ENCODE peak calls at places on chromosomes 12 and 14, in eight cellular contexts. I, J, N, C, O, Y, R and Z are unnamed samples.

GRCh38 chr12:132806857-132807256 is 21.8 kb downstream of the GOLGA3 start:
- DNase-seq in I (no peak), N (no peak), R (no peak), Y (no peak), O (no peak), J (no peak), C (no peak), Z (peak; percentile 55)

GRCh38 chr14:104187931-104188726 is 49.7 kb downstream of the KIF26A start:
- DNase-seq in I (no peak), O (no peak), Y (no peak), J (no peak), R (no peak), N (no peak), C (no peak), Z (no peak)

GRCh38 chr12:115506822-115507629 is 770.5 kb downstream of the MED13L start:
- DNase-seq in C (no peak), J (no peak), Y (no peak), O (no peak), N (no peak), I (no peak), R (no peak), Z (no peak)

GRCh38 chr12:64083285-64084210 is 138.5 kb downstream of the KICS2 start:
- DNase-seq in I (no peak), O (no peak), R (peak; percentile 75), N (peak; percentile 83), J (no peak), Y (no peak), C (peak; percentile 94), Z (peak; percentile 75)

GRCh38 chr12:77888611-77889010 is 57.9 kb downstream of the NAV3 start:
- DNase-seq in R (no peak), Y (no peak), J (no peak), O (no peak), I (no peak), C (no peak), N (no peak), Z (no peak)

GRCh38 chr12:19039515-19039914 is 90.0 kb upstream of the PLEKHA5 start:
- DNase-seq in R (no peak), J (no peak), Y (peak; percentile 28), I (no peak), C (no peak), N (no peak), O (no peak), Z (no peak)

GRCh38 chr14:100609331-100609870 is 22.2 kb upstream of the BEGAIN start:
- DNase-seq in O (no peak), J (peak; percentile 50), R (no peak), I (peak; percentile 66), C (no peak), Y (no peak), N (no peak), Z (no peak)

GRCh38 chr12:13000616-13000934 is 510 bp upstream of the HEBP1 start:
- DNase-seq in Y (peak; percentile 62), C (no peak), J (peak; percentile 81), N (no peak), R (no peak), I (no peak), O (no peak), Z (no peak)

GRCh38 chr12:39105111-39105510 is 199.7 kb upstream of the CPNE8 start:
- DNase-seq in R (no peak), C (no peak), O (no peak), N (no peak), I (no peak), J (no peak), Y (no peak), Z (no peak)

GRCh38 chr12:60042835-60043234 is 447.0 kb downstream of the SLC16A7 start:
- DNase-seq in C (no peak), Y (no peak), O (no peak), J (no peak), R (no peak), I (no peak), N (no peak), Z (no peak)

GRCh38 chr12:114682920-114683708 is 861 bp downstream of the TBX3 start:
- DNase-seq in O (no peak), C (peak; percentile 23), N (no peak), R (no peak), I (peak; percentile 64), Y (peak; percentile 73), J (no peak), Z (no peak)

GRCh38 chr12:121926874-121927706 is 8.7 kb downstream of the CFAP251 start:
- DNase-seq in N (no peak), I (no peak), R (no peak), Y (no peak), C (no peak), O (no peak), J (no peak), Z (no peak)
- H3K4me3 ChIP-seq in N (no peak overlapping the region), I (no peak overlapping the region), R (no peak overlapping the region), Y (no peak overlapping the region), C (no peak overlapping the region), O (no peak overlapping the region), J (no peak overlapping the region), Z (no peak overlapping the region)

GRCh38 chr14:49545071-49545470 is 41.1 kb downstream of the RPS29 start:
- DNase-seq in J (no peak), Y (no peak), N (no peak), O (no peak), R (no peak), I (no peak), C (no peak), Z (no peak)
- TF ChIP-seq CTCF in J (no peak), Y (no peak), N (no peak), O (no peak), R (no peak), I (no peak), C (no peak), Z (no peak)

DNA sequence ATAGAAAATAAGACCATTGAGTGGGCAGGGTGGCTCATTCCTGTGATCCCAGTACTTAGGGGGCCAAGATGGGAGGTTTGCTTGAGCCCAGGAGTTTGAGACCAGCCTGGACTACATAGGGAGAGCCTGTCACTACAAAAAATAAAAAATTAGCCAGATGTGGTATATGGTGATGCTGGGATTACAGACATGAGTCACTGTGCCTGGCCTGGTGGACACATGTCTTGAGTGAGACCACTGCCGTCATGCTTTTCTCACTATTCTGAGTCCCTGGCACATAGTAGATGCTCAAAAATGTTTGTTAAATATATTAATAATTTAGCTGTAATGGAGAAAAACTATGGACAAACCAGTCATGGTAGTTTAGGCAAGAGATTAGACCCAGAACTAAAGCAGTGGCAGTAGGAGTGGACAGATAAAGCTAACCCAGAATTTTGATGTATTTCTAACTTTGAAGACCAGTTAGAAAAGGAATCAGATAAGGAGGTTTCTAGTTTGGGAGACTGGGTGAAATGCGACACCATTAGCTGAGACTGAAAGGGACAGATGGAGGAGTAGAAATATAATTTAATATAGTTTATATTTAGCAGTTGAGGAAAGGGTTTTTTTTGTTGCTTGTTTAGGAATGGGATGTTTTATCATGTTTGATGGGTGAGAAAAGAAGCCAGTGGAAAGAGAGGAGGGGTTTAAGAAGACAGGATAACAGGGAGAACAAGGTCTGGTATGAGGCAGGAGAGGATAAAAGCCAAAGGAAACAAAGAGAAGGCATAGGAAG is 7.4 kb upstream of the PTGES3 start:
- DNase-seq in R (no peak), Y (no peak), I (peak; percentile 6), C (no peak), N (no peak), J (no peak), O (no peak), Z (no peak)
- H3K27ac ChIP-seq in R (no peak overlapping the region), Y (peak overlapping the region; percentile 31), I (no peak overlapping the region), C (no peak overlapping the region), N (no peak overlapping the region), J (no peak overlapping the region), O (no peak overlapping the region), Z (no peak overlapping the region)

GRCh38 chr14:51626788-51627187 is 24.9 kb upstream of the FRMD6 start:
- DNase-seq in I (no peak), Y (no peak), O (no peak), J (no peak), N (no peak), C (no peak), R (no peak), Z (no peak)

GRCh38 chr14:51627313-51627712 is 24.4 kb upstream of the FRMD6 start:
- DNase-seq in I (no peak), C (no peak), N (no peak), O (no peak), R (no peak), Y (no peak), J (no peak), Z (no peak)

GRCh38 chr14:51628230-51628629 is 23.5 kb upstream of the FRMD6 start:
- DNase-seq in I (no peak), C (no peak), N (no peak), Y (no peak), O (no peak), R (no peak), J (no peak), Z (no peak)

GRCh38 chr14:51625170-51625569 is 26.5 kb upstream of the FRMD6 start:
- DNase-seq in Y (no peak), N (no peak), O (peak; percentile 63), R (no peak), I (no peak), J (no peak), C (no peak), Z (no peak)

GRCh38 chr14:51626185-51626584 is 25.5 kb upstream of the FRMD6 start:
- DNase-seq in J (no peak), Y (no peak), O (no peak), I (no peak), R (no peak), C (no peak), N (no peak), Z (no peak)
- H3K4me3 ChIP-seq in J (no peak overlapping the region), Y (no peak overlapping the region), O (no peak overlapping the region), I (no peak overlapping the region), R (no peak overlapping the region), C (no peak overlapping the region), N (no peak overlapping the region), Z (no peak overlapping the region)